ENCODE peak calls at places on chromosomes 3 and 15, in ten cellular contexts. K, E, Z, R, D, F, T, X, O and V are unnamed samples.

GRCh38 chr15:90336705-90337141 is 15.4 kb upstream of the ZNF774 start:
- DNase-seq in O (peak), R (no peak), X (no peak), K (no peak), D (no peak), E (no peak), Z (no peak), T (no peak), F (no peak), V (peak)

GRCh38 chr15:69972436-69972835 is 125.3 kb downstream of the TLE3 start:
- DNase-seq in F (no peak), K (no peak), Z (no peak), R (no peak), X (no peak), E (no peak), D (no peak), O (no peak), T (no peak), V (no peak)

GRCh38 chr3:69985266-69985665 is 14.3 kb upstream of the SAMMSON start:
- DNase-seq in K (no peak), F (no peak), X (no peak), R (no peak), D (no peak), E (no peak), Z (no peak), O (no peak), T (no peak), V (no peak)

GRCh38 chr15:90957791-90958190 is 3.1 kb downstream of the RCCD1 start:
- DNase-seq in X (no peak), E (no peak), T (no peak), D (no peak), R (no peak), O (no peak), Z (no peak), K (no peak), F (no peak), V (no peak)

GRCh38 chr15:69190091-69190490 is 29.7 kb downstream of the GLCE start:
- DNase-seq in O (no peak), R (no peak), F (no peak), X (no peak), E (no peak), T (no peak), D (no peak), Z (no peak), K (no peak), V (no peak)

GRCh38 chr3:28949580-28949979 is 331.3 kb upstream of the RBMS3 start:
- DNase-seq in D (no peak), O (no peak), R (no peak), Z (no peak), E (no peak), F (no peak), T (no peak), X (no peak), K (no peak), V (no peak)

GRCh38 chr3:132635052-132635451 is 24.6 kb downstream of the ACAD11 start:
- DNase-seq in D (no peak), F (no peak), E (no peak), R (no peak), X (no peak), K (no peak), O (no peak), Z (no peak), T (no peak), V (no peak)

GRCh38 chr3:126205717-126206655 is 25.6 kb upstream of the ALDH1L1 start:
- DNase-seq in D (no peak), F (no peak), R (no peak), Z (no peak), E (no peak), X (no peak), K (no peak), O (no peak), T (no peak), V (no peak)

GRCh38 chr15:23064156-23064555 is 24.8 kb upstream of the TUBGCP5 start:
- DNase-seq in X (no peak), R (no peak), D (no peak), F (no peak), E (no peak), Z (no peak), O (no peak), K (no peak), T (no peak), V (no peak)

GRCh38 chr3:158712443-158712842 is 19.8 kb downstream of the RARRES1 start:
- DNase-seq in K (no peak), X (no peak), O (no peak), D (no peak), R (no peak), T (no peak), E (no peak), F (no peak), Z (no peak), V (no peak)
- H3K27ac ChIP-seq in K (no peak), X (peak), O (peak), D (peak), R (no peak), T (no peak), E (no peak), F (peak), Z (no peak), V (no peak)

DNA sequence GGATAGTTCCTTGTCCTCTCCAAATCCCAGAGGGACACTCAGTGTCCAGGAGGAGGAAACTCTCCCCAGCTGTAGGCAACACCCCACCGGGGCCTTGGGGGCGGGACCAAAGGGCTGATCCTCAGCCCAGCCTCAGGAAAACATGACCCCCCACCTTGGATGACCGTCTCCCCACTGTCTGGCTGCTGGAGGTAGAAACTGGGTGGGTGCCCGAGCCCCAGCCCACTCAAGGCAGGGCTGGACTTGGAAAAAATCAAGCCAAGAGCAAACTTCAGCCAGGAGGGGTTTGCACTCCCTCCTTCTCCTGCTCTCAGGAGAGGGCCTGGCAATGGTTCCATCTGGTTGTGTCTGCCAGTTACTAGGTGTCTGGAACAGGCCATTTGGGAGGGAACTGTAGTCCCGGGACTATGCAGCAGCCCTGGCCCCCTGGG is 3.6 kb upstream of the RASL12 start:
- DNase-seq in O (no peak), T (no peak), X (no peak), E (no peak), K (peak), D (peak), Z (no peak), F (peak), R (no peak), V (no peak)
- H3K27ac ChIP-seq in O (no peak), T (no peak), X (no peak), E (no peak), K (peak), D (peak), Z (no peak), F (peak), R (no peak), V (no peak)

GRCh38 chr3:123406598-123406997 is 42.3 kb downstream of the ADCY5 start:
- DNase-seq in Z (no peak), D (peak), O (no peak), T (no peak), E (no peak), X (no peak), F (peak), R (no peak), K (peak), V (no peak)

GRCh38 chr3:123410149-123410515 is 38.8 kb downstream of the ADCY5 start:
- DNase-seq in E (no peak), R (no peak), Z (no peak), X (no peak), O (no peak), D (no peak), K (no peak), F (no peak), T (no peak), V (no peak)

GRCh38 chr3:123412076-123412475 is 36.8 kb downstream of the ADCY5 start:
- DNase-seq in T (no peak), R (no peak), X (no peak), Z (peak), D (no peak), K (no peak), F (no peak), E (no peak), O (no peak), V (no peak)

GRCh38 chr3:123411340-123412040 is 37.4 kb downstream of the ADCY5 start:
- DNase-seq in X (no peak), Z (no peak), T (no peak), K (no peak), R (no peak), D (no peak), O (no peak), E (no peak), F (no peak), V (no peak)

DNA sequence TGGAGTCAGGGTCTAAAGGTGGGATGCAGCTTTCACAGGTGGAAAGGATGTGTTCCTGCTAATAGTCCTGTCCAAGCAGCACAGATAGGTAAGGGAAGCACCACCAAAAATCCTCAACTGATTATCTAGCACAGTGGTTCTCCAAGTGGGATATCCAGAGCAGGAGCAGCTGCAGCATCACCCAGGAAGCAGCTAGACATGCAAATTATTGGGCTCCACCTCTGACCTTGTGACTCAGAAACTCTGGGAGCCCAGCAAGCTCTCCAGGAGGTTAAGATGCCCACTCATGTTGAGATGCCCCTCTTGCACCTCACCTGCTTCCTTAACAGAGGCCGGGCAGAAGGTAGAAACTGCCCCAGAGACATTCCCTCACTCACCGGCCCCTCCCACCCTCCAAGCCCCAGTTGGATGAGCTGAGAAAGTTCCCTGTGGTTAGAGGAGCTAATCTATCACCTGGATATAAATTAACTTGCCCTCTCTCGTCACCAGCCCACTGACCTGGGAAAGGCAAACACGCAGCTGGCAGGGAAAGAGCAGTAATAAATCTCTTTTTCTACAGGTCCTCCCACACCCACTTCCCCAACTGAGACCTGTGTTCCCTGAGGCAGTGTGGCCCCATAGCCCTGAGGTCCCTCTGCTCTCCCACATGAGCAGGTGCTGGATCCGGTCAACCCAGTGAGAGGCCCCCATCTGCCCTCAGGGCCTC is 39.3 kb downstream of the ADCY5 start:
- DNase-seq in E (no peak), X (peak), D (no peak), K (no peak), R (no peak), Z (no peak), F (no peak), O (no peak), T (no peak), V (no peak)
- H3K27ac ChIP-seq in E (peak), X (no peak), D (peak), K (no peak), R (no peak), Z (no peak), F (peak), O (no peak), T (no peak), V (no peak)

DNA sequence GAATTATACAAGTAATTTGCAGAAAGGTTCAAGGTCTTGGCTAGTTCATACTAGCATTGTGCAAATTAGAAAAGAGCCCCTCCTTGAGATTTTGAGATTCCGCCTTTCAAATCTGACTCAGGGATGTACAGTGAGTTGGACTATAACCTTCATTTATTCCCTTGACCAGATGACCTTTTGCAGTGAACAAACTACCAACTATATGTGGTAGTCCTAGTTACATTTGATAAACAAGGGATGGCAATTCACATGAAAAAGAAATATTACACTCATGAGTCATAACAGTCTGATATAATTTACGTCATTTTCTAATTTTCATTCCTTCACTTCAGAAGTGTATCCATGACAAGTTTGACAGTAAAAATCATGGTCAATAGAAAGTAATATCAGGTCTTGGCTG is 860.4 kb downstream of the ROBO1 start:
- DNase-seq in X (no peak), O (peak), K (no peak), D (no peak), Z (no peak), R (no peak), T (no peak), F (no peak), E (no peak), V (no peak)
- H3K27ac ChIP-seq in X (no peak), O (peak), K (no peak), D (no peak), Z (no peak), R (no peak), T (no peak), F (no peak), E (no peak), V (no peak)

GRCh38 chr3:159168788-159169187 is 366.9 kb downstream of the MFSD1 start:
- DNase-seq in F (no peak), K (no peak), O (no peak), E (no peak), T (no peak), X (no peak), Z (no peak), D (no peak), R (no peak), V (no peak)
- H3K27ac ChIP-seq in F (no peak), K (no peak), O (no peak), E (no peak), T (no peak), X (peak), Z (no peak), D (no peak), R (no peak), V (no peak)

DNA sequence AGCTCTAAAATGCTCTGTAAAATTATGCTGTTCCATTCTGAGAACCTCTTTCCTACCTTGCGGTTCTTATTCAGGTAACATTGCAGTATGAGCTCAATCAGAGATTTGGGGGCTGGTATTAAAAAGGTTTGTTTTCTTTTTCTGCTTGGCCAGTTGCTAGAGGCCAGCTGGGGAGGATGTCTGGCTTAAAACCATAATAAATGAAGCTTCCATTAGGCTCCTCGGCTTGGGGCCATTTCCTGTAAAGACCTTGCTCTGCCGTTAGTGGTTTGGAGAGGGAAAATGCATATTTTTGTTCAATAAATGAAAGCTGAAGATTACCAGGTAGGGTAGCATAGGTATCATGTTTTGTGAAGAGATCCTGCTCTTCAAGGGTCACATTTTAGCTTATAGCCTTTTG is 55.2 kb downstream of the MCTP2 start:
- DNase-seq in K (no peak), R (no peak), X (no peak), D (no peak), Z (no peak), F (no peak), T (no peak), O (no peak), E (no peak), V (no peak)
- H3K27ac ChIP-seq in K (no peak), R (no peak), X (no peak), D (no peak), Z (no peak), F (no peak), T (no peak), O (no peak), E (no peak), V (peak)

DNA sequence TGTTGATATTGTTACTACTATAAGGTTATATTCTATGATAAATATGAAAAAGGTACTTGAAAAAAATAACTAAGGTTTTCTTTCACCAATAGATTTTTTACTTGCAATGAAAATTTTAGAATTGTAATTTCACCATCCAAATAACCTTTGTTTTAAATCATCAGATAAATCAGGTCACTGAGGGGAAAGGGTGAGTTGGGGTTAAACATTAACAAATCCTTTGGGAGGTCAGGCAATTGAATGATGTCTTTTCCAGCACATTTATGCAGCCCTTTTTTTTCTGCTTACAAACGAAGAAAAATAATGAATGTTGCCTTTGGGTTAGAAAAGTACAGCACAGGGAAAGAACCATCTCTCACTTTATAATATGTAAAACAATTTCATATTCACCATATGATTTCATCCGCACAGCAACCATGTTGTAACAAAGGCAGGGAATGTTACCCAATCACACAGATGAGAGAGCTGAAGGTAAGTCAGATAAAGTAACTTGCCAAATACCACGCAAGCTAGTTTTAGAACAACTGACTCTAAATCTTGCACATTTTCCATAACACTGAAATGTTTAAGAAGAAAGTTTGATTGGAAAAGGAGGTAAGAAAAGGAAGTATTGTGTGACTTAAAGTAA is 151.3 kb downstream of the FGF12 start:
- DNase-seq in E (no peak), D (no peak), Z (no peak), T (no peak), K (no peak), F (no peak), O (no peak), X (no peak), R (no peak), V (no peak)
- H3K27ac ChIP-seq in E (no peak), D (no peak), Z (no peak), T (no peak), K (no peak), F (peak), O (no peak), X (no peak), R (no peak), V (no peak)

GRCh38 chr3:71690222-71690821 is 34.9 kb downstream of the EIF4E3 start:
- DNase-seq in E (no peak), T (no peak), R (no peak), D (no peak), F (no peak), Z (no peak), X (no peak), O (peak), K (no peak), V (no peak)

GRCh38 chr3:71693641-71694040 is 31.6 kb downstream of the EIF4E3 start:
- DNase-seq in O (no peak), D (no peak), Z (no peak), K (no peak), R (no peak), F (no peak), X (no peak), T (no peak), E (no peak), V (no peak)

GRCh38 chr3:71695000-71695482 is 30.2 kb downstream of the EIF4E3 start:
- DNase-seq in F (no peak), D (no peak), T (no peak), X (no peak), O (no peak), R (no peak), Z (no peak), E (no peak), K (no peak), V (no peak)

GRCh38 chr3:71692139-71692538 is 33.1 kb downstream of the EIF4E3 start:
- DNase-seq in K (no peak), E (no peak), Z (no peak), X (no peak), T (no peak), O (no peak), D (no peak), F (no peak), R (no peak), V (no peak)

GRCh38 chr3:71694358-71694999 is 30.7 kb downstream of the EIF4E3 start:
- DNase-seq in E (no peak), F (no peak), T (no peak), O (peak), D (no peak), R (no peak), X (no peak), K (no peak), Z (no peak), V (no peak)
- H3K27ac ChIP-seq in E (no peak), F (no peak), T (no peak), O (no peak), D (no peak), R (no peak), X (peak), K (no peak), Z (no peak), V (no peak)

GRCh38 chr15:85493258-85493657 is 112.9 kb downstream of the AKAP13 start:
- DNase-seq in K (no peak), E (no peak), Z (no peak), X (no peak), F (no peak), D (no peak), O (no peak), T (no peak), R (no peak), V (no peak)
- H3K27ac ChIP-seq in K (no peak), E (peak), Z (no peak), X (no peak), F (peak), D (no peak), O (no peak), T (no peak), R (no peak), V (peak)